ENCODE peak calls at places on chromosome 22, in six cellular contexts. L, B, D, G, H and J are unnamed samples.

GRCh38 chr22:42747701-42748513 is 27.2 kb upstream of the A4GALT start:
- DNase-seq in L (no peak), B (no peak), D (no peak), G (peak), H (no peak), J (no peak)

GRCh38 chr22:44260216-44261035 is 52.3 kb downstream of the SHISAL1 start:
- DNase-seq in L (no peak), B (peak), D (no peak), G (no peak), H (no peak), J (peak)

GRCh38 chr22:22696104-22696503 is 51.7 kb downstream of the GGTLC2 start:
- DNase-seq in L (no peak), B (no peak), D (no peak), G (no peak), H (no peak), J (no peak)

GRCh38 chr22:42410708-42411107 is 21.5 kb downstream of the NFAM1 start:
- DNase-seq in L (no peak), B (no peak), D (no peak), G (no peak), H (no peak), J (no peak)

GRCh38 chr22:38505595-38506117 is 455 bp downstream of the DDX17 start:
- DNase-seq in L (peak), B (peak), D (peak), G (peak), H (no peak), J (peak)

GRCh38 chr22:27378343-27378800 is 423.2 kb downstream of the MN1 start:
- DNase-seq in L (no peak), B (peak), D (no peak), G (peak), H (no peak), J (no peak)

GRCh38 chr22:27046126-27046525 is 388.7 kb downstream of the MIAT start:
- DNase-seq in L (no peak), B (no peak), D (no peak), G (no peak), H (no peak), J (no peak)

GRCh38 chr22:39317756-39318506 is 1.5 kb downstream of the RPL3 start:
- DNase-seq in L (no peak), B (no peak), D (no peak), G (peak), H (no peak), J (no peak)